ENCODE peak calls at places on chromosomes 3 and 15, in seven cellular contexts. R, Z, Q, Y, I, U and W are unnamed samples.

GRCh38 chr3:36648241-36649034 is 115.9 kb downstream of the DCLK3 start:
- DNase-seq in Y (peak), Q (no peak), I (no peak), R (no peak), U (peak), Z (no peak), W (peak)

GRCh38 chr3:105770410-105770809 is 98.4 kb downstream of the CBLB start:
- DNase-seq in Y (no peak), Z (no peak), I (no peak), R (no peak), Q (no peak), U (no peak), W (no peak)

GRCh38 chr3:63914312-63914711 is 2.1 kb upstream of the SCAANT1 start:
- DNase-seq in U (no peak), Z (peak), R (no peak), I (peak), Q (no peak), Y (no peak), W (no peak)

GRCh38 chr3:55624238-55624637 is 137.1 kb upstream of the WNT5A start:
- DNase-seq in I (no peak), Z (peak), Y (peak), R (no peak), U (no peak), Q (no peak), W (peak)

GRCh38 chr3:99562138-99562537 is 76.3 kb upstream of the COL8A1 start:
- DNase-seq in Q (peak), I (no peak), Z (no peak), R (no peak), U (no peak), Y (peak), W (no peak)

GRCh38 chr3:194397757-194398312 is 1.2 kb downstream of the GP5 start:
- DNase-seq in R (no peak), Q (no peak), I (no peak), U (no peak), Z (no peak), Y (no peak), W (no peak)

GRCh38 chr15:96171271-96171739 is 159.2 kb upstream of the NR2F2 start:
- DNase-seq in I (peak), Z (no peak), Q (no peak), U (no peak), Y (no peak), R (no peak), W (no peak)

GRCh38 chr3:161989012-161989411 is 492.4 kb downstream of the OTOL1 start:
- DNase-seq in U (no peak), Q (no peak), Y (no peak), I (no peak), Z (no peak), R (no peak), W (no peak)

GRCh38 chr15:100712226-100712625 is 109.8 kb downstream of the ASB7 start:
- DNase-seq in Z (no peak), Y (no peak), U (no peak), Q (no peak), R (no peak), I (no peak), W (no peak)

GRCh38 chr3:125381743-125382142 is 6.6 kb upstream of the ZNF148 start:
- DNase-seq in Y (no peak), U (no peak), I (no peak), Z (no peak), R (no peak), Q (no peak), W (no peak)

GRCh38 chr3:134614955-134615354 is 35.9 kb downstream of the KY start:
- DNase-seq in Z (no peak), R (no peak), I (no peak), Q (no peak), U (no peak), Y (no peak), W (no peak)

GRCh38 chr15:62301993-62302665 is 137.0 kb upstream of the C2CD4B start:
- DNase-seq in Y (no peak), Q (no peak), I (no peak), R (no peak), Z (no peak), U (no peak), W (no peak)

GRCh38 chr15:56835598-56836275 is 82.7 kb upstream of the TCF12 start:
- DNase-seq in U (no peak), Q (no peak), Y (no peak), R (no peak), Z (no peak), I (peak), W (no peak)

GRCh38 chr3:33437556-33438283 is 2.5 kb downstream of the UBP1 start:
- DNase-seq in R (no peak), Q (no peak), I (no peak), Z (peak), Y (no peak), U (no peak), W (no peak)

GRCh38 chr3:119700269-119700919 is 2.4 kb upstream of the CFAP91 start:
- DNase-seq in U (no peak), Q (no peak), I (no peak), R (peak), Z (peak), Y (peak), W (no peak)

GRCh38 chr15:89177116-89177515 is 44.3 kb downstream of the RLBP1 start:
- DNase-seq in R (no peak), Y (no peak), I (no peak), Q (no peak), U (no peak), Z (no peak), W (no peak)

GRCh38 chr15:70378126-70379031 is 280.7 kb upstream of the TLE3 start:
- DNase-seq in I (no peak), Q (no peak), U (no peak), Y (no peak), R (no peak), Z (no peak), W (no peak)